ENCODE peak calls at places on chromosomes 1 and 21, in nine cellular contexts. One of them, this sample, is unnamed.

GRCh38 chr1:91884459-91885290 is 1.3 kb downstream of the TGFBR3 start:
- DNase-seq in memory B cell: peak
- DNase-seq in CD4-positive, alpha-beta memory T cell: peak
- DNase-seq in NCI-H2029: peak
- DNase-seq in cardiac muscle cell: peak
- DNase-seq in NCI-H1694 treated with DMSO at 0.1 percent for 48 hours: peak
- DNase-seq in activated CD4-positive, alpha-beta T cell treated with anti-CD3 and anti-CD28 coated beads, Interleukin-2, amount 50 U/mL, for 24 hours: no peak
- DNase-seq in C1 segment of cervical spinal cord: no peak
- DNase-seq in ascending aorta: no peak
- DNase-seq in this sample: no peak

GRCh38 chr1:102628008-102628736 is 480.1 kb downstream of the COL11A1 start:
- DNase-seq in memory B cell: no peak
- DNase-seq in CD4-positive, alpha-beta memory T cell: no peak
- DNase-seq in NCI-H2029: no peak
- DNase-seq in cardiac muscle cell: no peak
- DNase-seq in NCI-H1694 treated with DMSO at 0.1 percent for 48 hours: peak
- DNase-seq in activated CD4-positive, alpha-beta T cell treated with anti-CD3 and anti-CD28 coated beads, Interleukin-2, amount 50 U/mL, for 24 hours: no peak
- DNase-seq in C1 segment of cervical spinal cord: no peak
- DNase-seq in ascending aorta: no peak
- DNase-seq in this sample: no peak

GRCh38 chr1:19067187-19067911 is 110.9 kb upstream of the IFFO2 start:
- DNase-seq in memory B cell: no peak
- DNase-seq in CD4-positive, alpha-beta memory T cell: no peak
- DNase-seq in NCI-H2029: peak
- DNase-seq in cardiac muscle cell: no peak
- DNase-seq in NCI-H1694 treated with DMSO at 0.1 percent for 48 hours: no peak
- DNase-seq in activated CD4-positive, alpha-beta T cell treated with anti-CD3 and anti-CD28 coated beads, Interleukin-2, amount 50 U/mL, for 24 hours: no peak
- DNase-seq in C1 segment of cervical spinal cord: peak
- DNase-seq in ascending aorta: no peak
- DNase-seq in this sample: no peak

GRCh38 chr1:18955442-18956188 is 861 bp downstream of the IFFO2 start:
- DNase-seq in memory B cell: peak
- DNase-seq in CD4-positive, alpha-beta memory T cell: peak
- DNase-seq in NCI-H2029: peak
- DNase-seq in cardiac muscle cell: peak
- DNase-seq in NCI-H1694 treated with DMSO at 0.1 percent for 48 hours: no peak
- DNase-seq in activated CD4-positive, alpha-beta T cell treated with anti-CD3 and anti-CD28 coated beads, Interleukin-2, amount 50 U/mL, for 24 hours: no peak
- DNase-seq in C1 segment of cervical spinal cord: peak
- DNase-seq in ascending aorta: peak
- DNase-seq in this sample: no peak

GRCh38 chr1:162368451-162368850 is 8.2 kb downstream of the SPATA46 start:
- DNase-seq in memory B cell: no peak
- DNase-seq in CD4-positive, alpha-beta memory T cell: no peak
- DNase-seq in NCI-H2029: no peak
- DNase-seq in cardiac muscle cell: no peak
- DNase-seq in NCI-H1694 treated with DMSO at 0.1 percent for 48 hours: no peak
- DNase-seq in activated CD4-positive, alpha-beta T cell treated with anti-CD3 and anti-CD28 coated beads, Interleukin-2, amount 50 U/mL, for 24 hours: no peak
- DNase-seq in C1 segment of cervical spinal cord: no peak
- DNase-seq in ascending aorta: no peak
- DNase-seq in this sample: no peak

GRCh38 chr21:45142916-45143315 is 68.5 kb downstream of the ADARB1 start:
- DNase-seq in memory B cell: no peak
- DNase-seq in CD4-positive, alpha-beta memory T cell: no peak
- DNase-seq in NCI-H2029: no peak
- DNase-seq in cardiac muscle cell: no peak
- DNase-seq in NCI-H1694 treated with DMSO at 0.1 percent for 48 hours: no peak
- DNase-seq in activated CD4-positive, alpha-beta T cell treated with anti-CD3 and anti-CD28 coated beads, Interleukin-2, amount 50 U/mL, for 24 hours: no peak
- DNase-seq in C1 segment of cervical spinal cord: no peak
- DNase-seq in ascending aorta: peak
- DNase-seq in this sample: no peak

GRCh38 chr21:42429856-42430255 is 26.2 kb downstream of the UBASH3A start:
- DNase-seq in memory B cell: no peak
- DNase-seq in CD4-positive, alpha-beta memory T cell: no peak
- DNase-seq in NCI-H2029: no peak
- DNase-seq in cardiac muscle cell: peak
- DNase-seq in NCI-H1694 treated with DMSO at 0.1 percent for 48 hours: no peak
- DNase-seq in activated CD4-positive, alpha-beta T cell treated with anti-CD3 and anti-CD28 coated beads, Interleukin-2, amount 50 U/mL, for 24 hours: no peak
- DNase-seq in C1 segment of cervical spinal cord: no peak
- DNase-seq in ascending aorta: no peak
- DNase-seq in this sample: no peak

GRCh38 chr21:37435120-37435519 is 68.5 kb downstream of the DYRK1A start:
- DNase-seq in memory B cell: no peak
- DNase-seq in CD4-positive, alpha-beta memory T cell: peak
- DNase-seq in NCI-H2029: no peak
- DNase-seq in cardiac muscle cell: peak
- DNase-seq in NCI-H1694 treated with DMSO at 0.1 percent for 48 hours: peak
- DNase-seq in activated CD4-positive, alpha-beta T cell treated with anti-CD3 and anti-CD28 coated beads, Interleukin-2, amount 50 U/mL, for 24 hours: peak
- DNase-seq in C1 segment of cervical spinal cord: peak
- DNase-seq in ascending aorta: peak
- DNase-seq in this sample: peak

GRCh38 chr1:1808206-1808605 is 29.9 kb upstream of the NADK start:
- DNase-seq in memory B cell: no peak
- DNase-seq in CD4-positive, alpha-beta memory T cell: no peak
- DNase-seq in NCI-H2029: no peak
- DNase-seq in cardiac muscle cell: no peak
- DNase-seq in NCI-H1694 treated with DMSO at 0.1 percent for 48 hours: no peak
- DNase-seq in activated CD4-positive, alpha-beta T cell treated with anti-CD3 and anti-CD28 coated beads, Interleukin-2, amount 50 U/mL, for 24 hours: no peak
- DNase-seq in C1 segment of cervical spinal cord: no peak
- DNase-seq in ascending aorta: no peak
- DNase-seq in this sample: no peak

GRCh38 chr1:16718908-16719533 is 21.3 kb upstream of the RNU1-4 start:
- DNase-seq in memory B cell: peak
- DNase-seq in CD4-positive, alpha-beta memory T cell: no peak
- DNase-seq in NCI-H2029: no peak
- DNase-seq in cardiac muscle cell: no peak
- DNase-seq in NCI-H1694 treated with DMSO at 0.1 percent for 48 hours: no peak
- DNase-seq in activated CD4-positive, alpha-beta T cell treated with anti-CD3 and anti-CD28 coated beads, Interleukin-2, amount 50 U/mL, for 24 hours: no peak
- DNase-seq in C1 segment of cervical spinal cord: no peak
- DNase-seq in ascending aorta: peak
- DNase-seq in this sample: no peak

GRCh38 chr21:41947596-41948403 is 6.0 kb downstream of the C2CD2 start:
- DNase-seq in memory B cell: no peak
- DNase-seq in CD4-positive, alpha-beta memory T cell: no peak
- DNase-seq in NCI-H2029: no peak
- DNase-seq in cardiac muscle cell: no peak
- DNase-seq in NCI-H1694 treated with DMSO at 0.1 percent for 48 hours: no peak
- DNase-seq in activated CD4-positive, alpha-beta T cell treated with anti-CD3 and anti-CD28 coated beads, Interleukin-2, amount 50 U/mL, for 24 hours: no peak
- DNase-seq in C1 segment of cervical spinal cord: peak
- DNase-seq in ascending aorta: peak
- DNase-seq in this sample: peak

GRCh38 chr21:32981096-32981495 is 44.6 kb upstream of the OLIG2 start:
- DNase-seq in memory B cell: no peak
- DNase-seq in CD4-positive, alpha-beta memory T cell: no peak
- DNase-seq in NCI-H2029: no peak
- DNase-seq in cardiac muscle cell: no peak
- DNase-seq in NCI-H1694 treated with DMSO at 0.1 percent for 48 hours: no peak
- DNase-seq in activated CD4-positive, alpha-beta T cell treated with anti-CD3 and anti-CD28 coated beads, Interleukin-2, amount 50 U/mL, for 24 hours: no peak
- DNase-seq in C1 segment of cervical spinal cord: no peak
- DNase-seq in ascending aorta: no peak
- DNase-seq in this sample: no peak

GRCh38 chr21:45129231-45129923 is 55.0 kb downstream of the ADARB1 start:
- DNase-seq in memory B cell: no peak
- DNase-seq in CD4-positive, alpha-beta memory T cell: no peak
- DNase-seq in NCI-H2029: no peak
- DNase-seq in cardiac muscle cell: peak
- DNase-seq in NCI-H1694 treated with DMSO at 0.1 percent for 48 hours: no peak
- DNase-seq in activated CD4-positive, alpha-beta T cell treated with anti-CD3 and anti-CD28 coated beads, Interleukin-2, amount 50 U/mL, for 24 hours: no peak
- DNase-seq in C1 segment of cervical spinal cord: peak
- DNase-seq in ascending aorta: peak
- DNase-seq in this sample: no peak

GRCh38 chr1:20481643-20482498 is 4.1 kb downstream of the CAMK2N1 start:
- DNase-seq in memory B cell: no peak
- DNase-seq in CD4-positive, alpha-beta memory T cell: no peak
- DNase-seq in NCI-H2029: no peak
- DNase-seq in cardiac muscle cell: no peak
- DNase-seq in NCI-H1694 treated with DMSO at 0.1 percent for 48 hours: no peak
- DNase-seq in activated CD4-positive, alpha-beta T cell treated with anti-CD3 and anti-CD28 coated beads, Interleukin-2, amount 50 U/mL, for 24 hours: no peak
- DNase-seq in C1 segment of cervical spinal cord: no peak
- DNase-seq in ascending aorta: no peak
- DNase-seq in this sample: no peak

GRCh38 chr1:58718435-58718834 is 18.6 kb upstream of the MYSM1 start:
- DNase-seq in memory B cell: no peak
- DNase-seq in CD4-positive, alpha-beta memory T cell: no peak
- DNase-seq in NCI-H2029: no peak
- DNase-seq in cardiac muscle cell: peak
- DNase-seq in NCI-H1694 treated with DMSO at 0.1 percent for 48 hours: no peak
- DNase-seq in activated CD4-positive, alpha-beta T cell treated with anti-CD3 and anti-CD28 coated beads, Interleukin-2, amount 50 U/mL, for 24 hours: no peak
- DNase-seq in C1 segment of cervical spinal cord: no peak
- DNase-seq in ascending aorta: no peak
- DNase-seq in this sample: no peak

GRCh38 chr1:225454067-225454618 is 26.3 kb upstream of the LBR start:
- DNase-seq in memory B cell: no peak
- DNase-seq in CD4-positive, alpha-beta memory T cell: no peak
- DNase-seq in NCI-H2029: peak
- DNase-seq in cardiac muscle cell: no peak
- DNase-seq in NCI-H1694 treated with DMSO at 0.1 percent for 48 hours: peak
- DNase-seq in activated CD4-positive, alpha-beta T cell treated with anti-CD3 and anti-CD28 coated beads, Interleukin-2, amount 50 U/mL, for 24 hours: no peak
- DNase-seq in C1 segment of cervical spinal cord: no peak
- DNase-seq in ascending aorta: no peak
- DNase-seq in this sample: no peak

GRCh38 chr1:62436039-62436465 is 797 bp upstream of the USP1 start:
- DNase-seq in memory B cell: peak
- DNase-seq in CD4-positive, alpha-beta memory T cell: peak
- DNase-seq in NCI-H2029: no peak
- DNase-seq in cardiac muscle cell: no peak
- DNase-seq in NCI-H1694 treated with DMSO at 0.1 percent for 48 hours: no peak
- DNase-seq in activated CD4-positive, alpha-beta T cell treated with anti-CD3 and anti-CD28 coated beads, Interleukin-2, amount 50 U/mL, for 24 hours: no peak
- DNase-seq in C1 segment of cervical spinal cord: no peak
- DNase-seq in ascending aorta: no peak
- DNase-seq in this sample: no peak

GRCh38 chr1:161207173-161207572 is 5.0 kb downstream of the NDUFS2 start:
- DNase-seq in memory B cell: no peak
- DNase-seq in CD4-positive, alpha-beta memory T cell: no peak
- DNase-seq in NCI-H2029: no peak
- DNase-seq in cardiac muscle cell: no peak
- DNase-seq in NCI-H1694 treated with DMSO at 0.1 percent for 48 hours: no peak
- DNase-seq in activated CD4-positive, alpha-beta T cell treated with anti-CD3 and anti-CD28 coated beads, Interleukin-2, amount 50 U/mL, for 24 hours: no peak
- DNase-seq in C1 segment of cervical spinal cord: no peak
- DNase-seq in ascending aorta: peak
- DNase-seq in this sample: no peak

GRCh38 chr1:47587891-47588582 is 150.2 kb downstream of the FOXD2 start:
- DNase-seq in memory B cell: no peak
- DNase-seq in CD4-positive, alpha-beta memory T cell: no peak
- DNase-seq in NCI-H2029: no peak
- DNase-seq in cardiac muscle cell: peak
- DNase-seq in NCI-H1694 treated with DMSO at 0.1 percent for 48 hours: no peak
- DNase-seq in activated CD4-positive, alpha-beta T cell treated with anti-CD3 and anti-CD28 coated beads, Interleukin-2, amount 50 U/mL, for 24 hours: no peak
- DNase-seq in C1 segment of cervical spinal cord: no peak
- DNase-seq in ascending aorta: peak
- DNase-seq in this sample: no peak

GRCh38 chr1:238404506-238404905 is 513.8 kb upstream of the ZP4 start:
- DNase-seq in memory B cell: no peak
- DNase-seq in CD4-positive, alpha-beta memory T cell: no peak
- DNase-seq in NCI-H2029: no peak
- DNase-seq in cardiac muscle cell: no peak
- DNase-seq in NCI-H1694 treated with DMSO at 0.1 percent for 48 hours: no peak
- DNase-seq in activated CD4-positive, alpha-beta T cell treated with anti-CD3 and anti-CD28 coated beads, Interleukin-2, amount 50 U/mL, for 24 hours: no peak
- DNase-seq in C1 segment of cervical spinal cord: no peak
- DNase-seq in ascending aorta: no peak
- DNase-seq in this sample: no peak

GRCh38 chr1:108628666-108629065 is 32.2 kb downstream of the HENMT1 start:
- DNase-seq in memory B cell: no peak
- DNase-seq in CD4-positive, alpha-beta memory T cell: no peak
- DNase-seq in NCI-H2029: no peak
- DNase-seq in cardiac muscle cell: no peak
- DNase-seq in NCI-H1694 treated with DMSO at 0.1 percent for 48 hours: no peak
- DNase-seq in activated CD4-positive, alpha-beta T cell treated with anti-CD3 and anti-CD28 coated beads, Interleukin-2, amount 50 U/mL, for 24 hours: no peak
- DNase-seq in C1 segment of cervical spinal cord: no peak
- DNase-seq in ascending aorta: no peak
- DNase-seq in this sample: no peak

GRCh38 chr1:5976726-5977493 is 15.3 kb downstream of the NPHP4 start:
- DNase-seq in memory B cell: no peak
- DNase-seq in CD4-positive, alpha-beta memory T cell: no peak
- DNase-seq in NCI-H2029: no peak
- DNase-seq in cardiac muscle cell: no peak
- DNase-seq in NCI-H1694 treated with DMSO at 0.1 percent for 48 hours: no peak
- DNase-seq in activated CD4-positive, alpha-beta T cell treated with anti-CD3 and anti-CD28 coated beads, Interleukin-2, amount 50 U/mL, for 24 hours: no peak
- DNase-seq in C1 segment of cervical spinal cord: no peak
- DNase-seq in ascending aorta: no peak
- DNase-seq in this sample: no peak

GRCh38 chr1:155003766-155004351 is 1.3 kb downstream of the ZBTB7B start:
- DNase-seq in memory B cell: no peak
- DNase-seq in CD4-positive, alpha-beta memory T cell: no peak
- DNase-seq in NCI-H2029: no peak
- DNase-seq in cardiac muscle cell: peak
- DNase-seq in NCI-H1694 treated with DMSO at 0.1 percent for 48 hours: no peak
- DNase-seq in activated CD4-positive, alpha-beta T cell treated with anti-CD3 and anti-CD28 coated beads, Interleukin-2, amount 50 U/mL, for 24 hours: no peak
- DNase-seq in C1 segment of cervical spinal cord: peak
- DNase-seq in ascending aorta: peak
- DNase-seq in this sample: no peak

GRCh38 chr1:59434336-59434735 is 137.4 kb downstream of the FGGY start:
- DNase-seq in memory B cell: no peak
- DNase-seq in CD4-positive, alpha-beta memory T cell: no peak
- DNase-seq in NCI-H2029: no peak
- DNase-seq in cardiac muscle cell: peak
- DNase-seq in NCI-H1694 treated with DMSO at 0.1 percent for 48 hours: no peak
- DNase-seq in activated CD4-positive, alpha-beta T cell treated with anti-CD3 and anti-CD28 coated beads, Interleukin-2, amount 50 U/mL, for 24 hours: no peak
- DNase-seq in C1 segment of cervical spinal cord: no peak
- DNase-seq in ascending aorta: peak
- DNase-seq in this sample: no peak

GRCh38 chr1:1911390-1912041 is 3.5 kb upstream of the CALML6 start:
- DNase-seq in memory B cell: no peak
- DNase-seq in CD4-positive, alpha-beta memory T cell: no peak
- DNase-seq in NCI-H2029: no peak
- DNase-seq in cardiac muscle cell: no peak
- DNase-seq in NCI-H1694 treated with DMSO at 0.1 percent for 48 hours: no peak
- DNase-seq in activated CD4-positive, alpha-beta T cell treated with anti-CD3 and anti-CD28 coated beads, Interleukin-2, amount 50 U/mL, for 24 hours: no peak
- DNase-seq in C1 segment of cervical spinal cord: no peak
- DNase-seq in ascending aorta: peak
- DNase-seq in this sample: no peak

GRCh38 chr1:181452746-181453145 is 30.6 kb upstream of the CACNA1E start:
- DNase-seq in memory B cell: no peak
- DNase-seq in CD4-positive, alpha-beta memory T cell: no peak
- DNase-seq in NCI-H2029: no peak
- DNase-seq in cardiac muscle cell: no peak
- DNase-seq in NCI-H1694 treated with DMSO at 0.1 percent for 48 hours: no peak
- DNase-seq in activated CD4-positive, alpha-beta T cell treated with anti-CD3 and anti-CD28 coated beads, Interleukin-2, amount 50 U/mL, for 24 hours: no peak
- DNase-seq in C1 segment of cervical spinal cord: no peak
- DNase-seq in ascending aorta: no peak
- DNase-seq in this sample: no peak

GRCh38 chr1:55584521-55585401 is 369.6 kb upstream of the USP24 start:
- DNase-seq in memory B cell: no peak
- DNase-seq in CD4-positive, alpha-beta memory T cell: no peak
- DNase-seq in NCI-H2029: peak
- DNase-seq in cardiac muscle cell: no peak
- DNase-seq in NCI-H1694 treated with DMSO at 0.1 percent for 48 hours: peak
- DNase-seq in activated CD4-positive, alpha-beta T cell treated with anti-CD3 and anti-CD28 coated beads, Interleukin-2, amount 50 U/mL, for 24 hours: no peak
- DNase-seq in C1 segment of cervical spinal cord: peak
- DNase-seq in ascending aorta: no peak
- DNase-seq in this sample: peak

GRCh38 chr1:6385673-6386191 is 7.8 kb downstream of the ACOT7 start:
- DNase-seq in memory B cell: no peak
- DNase-seq in CD4-positive, alpha-beta memory T cell: no peak
- DNase-seq in NCI-H2029: peak
- DNase-seq in cardiac muscle cell: peak
- DNase-seq in NCI-H1694 treated with DMSO at 0.1 percent for 48 hours: no peak
- DNase-seq in activated CD4-positive, alpha-beta T cell treated with anti-CD3 and anti-CD28 coated beads, Interleukin-2, amount 50 U/mL, for 24 hours: no peak
- DNase-seq in C1 segment of cervical spinal cord: peak
- DNase-seq in ascending aorta: peak
- DNase-seq in this sample: no peak

GRCh38 chr1:219781491-219781890 is 146.9 kb downstream of the SLC30A10 start:
- DNase-seq in memory B cell: no peak
- DNase-seq in CD4-positive, alpha-beta memory T cell: no peak
- DNase-seq in NCI-H2029: no peak
- DNase-seq in cardiac muscle cell: no peak
- DNase-seq in NCI-H1694 treated with DMSO at 0.1 percent for 48 hours: no peak
- DNase-seq in activated CD4-positive, alpha-beta T cell treated with anti-CD3 and anti-CD28 coated beads, Interleukin-2, amount 50 U/mL, for 24 hours: no peak
- DNase-seq in C1 segment of cervical spinal cord: no peak
- DNase-seq in ascending aorta: no peak
- DNase-seq in this sample: no peak

GRCh38 chr1:187685338-187685737 is 856.6 kb downstream of the PLA2G4A start:
- DNase-seq in memory B cell: no peak
- DNase-seq in CD4-positive, alpha-beta memory T cell: no peak
- DNase-seq in NCI-H2029: no peak
- DNase-seq in cardiac muscle cell: no peak
- DNase-seq in NCI-H1694 treated with DMSO at 0.1 percent for 48 hours: no peak
- DNase-seq in activated CD4-positive, alpha-beta T cell treated with anti-CD3 and anti-CD28 coated beads, Interleukin-2, amount 50 U/mL, for 24 hours: no peak
- DNase-seq in C1 segment of cervical spinal cord: no peak
- DNase-seq in ascending aorta: no peak
- DNase-seq in this sample: no peak

GRCh38 chr1:183896466-183897026 is 91.6 kb downstream of the RGL1 start:
- DNase-seq in memory B cell: no peak
- DNase-seq in CD4-positive, alpha-beta memory T cell: no peak
- DNase-seq in NCI-H2029: no peak
- DNase-seq in cardiac muscle cell: no peak
- DNase-seq in NCI-H1694 treated with DMSO at 0.1 percent for 48 hours: no peak
- DNase-seq in activated CD4-positive, alpha-beta T cell treated with anti-CD3 and anti-CD28 coated beads, Interleukin-2, amount 50 U/mL, for 24 hours: no peak
- DNase-seq in C1 segment of cervical spinal cord: no peak
- DNase-seq in ascending aorta: no peak
- DNase-seq in this sample: no peak